ENCODE peak calls at places on chromosomes 11 and 22, in six cellular contexts. B, I, O, G, P and Y are unnamed samples.

GRCh38 chr22:32206774-32207758 is 2.2 kb upstream of the RFPL2 start:
- DNase-seq in O (no peak), G (peak), I (peak), B (no peak), P (no peak), Y (no peak)

GRCh38 chr22:37669586-37669985 is 5.8 kb upstream of the LGALS1 start:
- DNase-seq in P (no peak), I (no peak), G (no peak), B (no peak), O (no peak), Y (no peak)

GRCh38 chr11:9765320-9766101 is 101.6 kb downstream of the SWAP70 start:
- DNase-seq in G (peak), O (peak), P (no peak), B (no peak), I (peak), Y (peak)

GRCh38 chr11:112024178-112024777 is 930 bp upstream of the DLAT start:
- DNase-seq in G (peak), O (no peak), I (no peak), P (no peak), B (no peak), Y (no peak)

GRCh38 chr11:69010964-69011623 is 2.0 kb downstream of the MRGPRF start:
- DNase-seq in O (no peak), P (peak), I (peak), B (peak), G (no peak), Y (no peak)

GRCh38 chr11:112797072-112797471 is 164.1 kb upstream of the NCAM1 start:
- DNase-seq in G (no peak), I (no peak), B (no peak), P (no peak), O (no peak), Y (no peak)

GRCh38 chr11:33402066-33402465 is 144.9 kb downstream of the HIPK3 start:
- DNase-seq in P (peak), G (no peak), O (no peak), I (no peak), B (no peak), Y (no peak)

GRCh38 chr22:50012201-50013181 is at the start of gene IL17REL:
- DNase-seq in I (no peak), G (peak), B (no peak), O (no peak), P (no peak), Y (no peak)

GRCh38 chr11:17405232-17406005 is 17.0 kb upstream of the KCNJ11 start:
- DNase-seq in G (peak), O (no peak), P (no peak), B (no peak), I (peak), Y (no peak)

GRCh38 chr11:65251476-65251875 is 10.3 kb upstream of the POLA2 start:
- DNase-seq in G (no peak), B (no peak), I (no peak), O (no peak), P (no peak), Y (no peak)

GRCh38 chr22:29031236-29031982 is 30.2 kb downstream of the C22orf31 start:
- DNase-seq in G (peak), B (peak), P (no peak), O (peak), I (peak), Y (peak)

GRCh38 chr22:48490513-48491411 is 1336.9 kb downstream of the BRD1 start:
- DNase-seq in I (no peak), G (no peak), B (no peak), O (no peak), P (peak), Y (no peak)

GRCh38 chr11:1389932-1390587 is at the start of gene BRSK2:
- DNase-seq in P (no peak), O (no peak), B (no peak), I (no peak), G (no peak), Y (no peak)

GRCh38 chr22:46537946-46538815 is 761 bp upstream of the CELSR1 start:
- DNase-seq in B (no peak), G (peak), P (no peak), I (peak), O (no peak), Y (no peak)

GRCh38 chr22:29199702-29200400 is 5.8 kb upstream of the EMID1 start:
- DNase-seq in B (no peak), P (no peak), G (no peak), O (no peak), I (no peak), Y (no peak)

GRCh38 chr11:77968337-77968736 is 26.1 kb downstream of the INTS4 start:
- DNase-seq in P (no peak), O (no peak), I (no peak), B (no peak), G (no peak), Y (no peak)

GRCh38 chr11:70503878-70504240 is 105.5 kb downstream of the CTTN start:
- DNase-seq in O (no peak), I (no peak), G (peak), P (no peak), B (no peak), Y (no peak)

GRCh38 chr11:108994887-108995286 is 330.0 kb downstream of the DDX10 start:
- DNase-seq in B (no peak), I (no peak), O (no peak), G (no peak), P (no peak), Y (no peak)

GRCh38 chr11:3969613-3970012 is 114.1 kb downstream of the STIM1 start:
- DNase-seq in O (no peak), P (no peak), I (no peak), B (no peak), G (no peak), Y (no peak)

GRCh38 chr11:76296731-76297130 is 84.2 kb downstream of the THAP12 start:
- DNase-seq in O (no peak), P (no peak), I (no peak), G (no peak), B (no peak), Y (no peak)

GRCh38 chr11:33344611-33345010 is 87.4 kb downstream of the HIPK3 start:
- DNase-seq in I (no peak), O (no peak), P (no peak), G (no peak), B (no peak), Y (no peak)

GRCh38 chr11:75664366-75664765 is 4.5 kb downstream of the MAP6 start:
- DNase-seq in I (no peak), G (no peak), O (no peak), B (no peak), P (no peak), Y (no peak)

GRCh38 chr11:22459053-22459452 is 120.9 kb downstream of the SLC17A6 start:
- DNase-seq in P (no peak), B (peak), G (peak), O (no peak), I (peak), Y (no peak)

GRCh38 chr11:91819743-91820142 is 404.9 kb upstream of the FAT3 start:
- DNase-seq in O (no peak), I (no peak), G (no peak), P (no peak), B (no peak), Y (no peak)

GRCh38 chr11:117457031-117457785 is 129.6 kb downstream of the CEP164 start:
- DNase-seq in I (no peak), G (no peak), P (peak), O (no peak), B (no peak), Y (no peak)

GRCh38 chr11:103883856-103884255 is 152.6 kb upstream of the DDI1 start:
- DNase-seq in G (no peak), P (no peak), B (no peak), I (no peak), O (no peak), Y (no peak)

GRCh38 chr22:17159504-17159951 is 451 bp upstream of the HDHD5 start:
- DNase-seq in P (peak), B (peak), G (peak), O (no peak), I (peak), Y (no peak)

GRCh38 chr22:39214006-39214382 is 30.8 kb downstream of the PDGFB start:
- DNase-seq in I (no peak), P (no peak), B (peak), O (no peak), G (no peak), Y (no peak)

GRCh38 chr11:32729976-32730375 is 64.5 kb downstream of the CCDC73 start:
- DNase-seq in B (no peak), O (no peak), G (no peak), I (no peak), P (no peak), Y (no peak)

GRCh38 chr22:38981005-38981658 is 1.0 kb upstream of the APOBEC3B start:
- DNase-seq in P (no peak), B (peak), O (no peak), G (peak), I (no peak), Y (no peak)

GRCh38 chr11:27084407-27084985 is 43.9 kb downstream of the BBOX1 start:
- DNase-seq in I (no peak), B (no peak), O (peak), P (no peak), G (no peak), Y (no peak)

GRCh38 chr11:12674936-12675696 is 895 bp downstream of the TEAD1 start:
- DNase-seq in O (no peak), G (peak), I (no peak), P (peak), B (no peak), Y (no peak)

GRCh38 chr22:41828516-41828915 is 4.4 kb upstream of the SREBF2 start:
- DNase-seq in B (no peak), P (no peak), I (no peak), G (no peak), O (no peak), Y (no peak)

GRCh38 chr11:1368966-1369365 is 20.8 kb upstream of the BRSK2 start:
- DNase-seq in I (no peak), B (no peak), P (no peak), G (no peak), O (no peak), Y (no peak)